ENCODE peak calls at places on chromosomes 6 and 20, in seven cellular contexts. L, W, R, D, O, E and H are unnamed samples.

GRCh38 chr6:111478064-111478476 is 4.9 kb downstream of the REV3L start:
- DNase-seq in L (no peak), W (no peak), R (peak), D (no peak), O (no peak), E (no peak), H (no peak)

GRCh38 chr20:4724459-4725262 is 3.0 kb downstream of the PRND start:
- DNase-seq in L (no peak), W (no peak), R (no peak), D (no peak), O (no peak), E (no peak), H (no peak)

GRCh38 chr20:62025832-62026563 is 39.7 kb downstream of the TAF4 start:
- DNase-seq in L (peak), W (no peak), R (peak), D (no peak), O (no peak), E (peak), H (no peak)

GRCh38 chr20:62978559-62978938 is 26.0 kb downstream of the SLC17A9 start:
- DNase-seq in L (no peak), W (no peak), R (no peak), D (no peak), O (no peak), E (no peak), H (no peak)

GRCh38 chr6:26445934-26446667 is 5.8 kb downstream of the BTN3A3 start:
- DNase-seq in L (no peak), W (no peak), R (no peak), D (peak), O (peak), E (no peak), H (peak)

GRCh38 chr6:114785235-114786127 is 442.7 kb upstream of the HS3ST5 start:
- DNase-seq in L (no peak), W (no peak), R (no peak), D (no peak), O (no peak), E (peak), H (no peak)

GRCh38 chr6:53837875-53838806 is 43.3 kb downstream of the LRRC1 start:
- DNase-seq in L (no peak), W (no peak), R (no peak), D (no peak), O (no peak), E (no peak), H (no peak)

GRCh38 chr6:104186836-104187235 is 672.9 kb downstream of the HACE1 start:
- DNase-seq in L (no peak), W (no peak), R (no peak), D (no peak), O (no peak), E (no peak), H (no peak)

GRCh38 chr20:11995750-11996567 is 78.3 kb downstream of the BTBD3 start:
- DNase-seq in L (no peak), W (no peak), R (no peak), D (no peak), O (no peak), E (no peak), H (no peak)

GRCh38 chr6:26295691-26296555 is 69.1 kb upstream of the BTN3A2 start:
- DNase-seq in L (no peak), W (peak), R (peak), D (no peak), O (no peak), E (peak), H (no peak)

GRCh38 chr20:37543828-37544227 is 16.2 kb upstream of the BLCAP start:
- DNase-seq in L (no peak), W (peak), R (peak), D (no peak), O (no peak), E (peak), H (no peak)

GRCh38 chr6:47241742-47242482 is 67.8 kb downstream of the TNFRSF21 start:
- DNase-seq in L (no peak), W (no peak), R (peak), D (no peak), O (no peak), E (no peak), H (peak)

GRCh38 chr6:149508485-149508884 is 23.7 kb upstream of the ZC3H12D start:
- DNase-seq in L (no peak), W (no peak), R (no peak), D (no peak), O (no peak), E (no peak), H (no peak)

GRCh38 chr20:49517509-49518100 is 35.1 kb upstream of the KCNB1 start:
- DNase-seq in L (no peak), W (peak), R (peak), D (no peak), O (no peak), E (no peak), H (no peak)

GRCh38 chr6:12160350-12160749 is 129.8 kb upstream of the EDN1 start:
- DNase-seq in L (no peak), W (no peak), R (peak), D (no peak), O (no peak), E (peak), H (no peak)

GRCh38 chr6:71258078-71258866 is 30.3 kb upstream of the OGFRL1 start:
- DNase-seq in L (no peak), W (no peak), R (peak), D (no peak), O (no peak), E (no peak), H (no peak)

GRCh38 chr6:45728674-45729073 is 287.0 kb downstream of the CLIC5 start:
- DNase-seq in L (no peak), W (no peak), R (peak), D (no peak), O (no peak), E (peak), H (no peak)

GRCh38 chr6:108174371-108175175 is 8.8 kb downstream of the NR2E1 start:
- DNase-seq in L (peak), W (no peak), R (peak), D (no peak), O (no peak), E (no peak), H (no peak)

GRCh38 chr6:154872605-154873004 is 122.5 kb upstream of the TIAM2 start:
- DNase-seq in L (no peak), W (no peak), R (no peak), D (no peak), O (no peak), E (no peak), H (no peak)

GRCh38 chr6:29793036-29793356 is 34.6 kb upstream of the HLA-G start:
- DNase-seq in L (no peak), W (no peak), R (no peak), D (no peak), O (no peak), E (no peak), H (no peak)

GRCh38 chr6:20705741-20706140 is 171.5 kb downstream of the CDKAL1 start:
- DNase-seq in L (no peak), W (no peak), R (no peak), D (no peak), O (no peak), E (no peak), H (peak)

GRCh38 chr6:34146021-34146782 is at the start of gene GRM4:
- DNase-seq in L (no peak), W (peak), R (no peak), D (no peak), O (no peak), E (no peak), H (no peak)

GRCh38 chr6:101462576-101462975 is 69.1 kb downstream of the GRIK2 start:
- DNase-seq in L (peak), W (no peak), R (peak), D (no peak), O (no peak), E (peak), H (no peak)

GRCh38 chr20:19737025-19737424 is 21.0 kb upstream of the RIN2 start:
- DNase-seq in L (no peak), W (no peak), R (peak), D (no peak), O (peak), E (peak), H (peak)

GRCh38 chr6:127992144-127992543 is 91.3 kb upstream of the THEMIS start:
- DNase-seq in L (no peak), W (no peak), R (no peak), D (no peak), O (no peak), E (no peak), H (no peak)

GRCh38 chr6:127999032-127999431 is 98.2 kb upstream of the THEMIS start:
- DNase-seq in L (no peak), W (no peak), R (no peak), D (no peak), O (no peak), E (no peak), H (no peak)

GRCh38 chr6:128000363-128000762 is 99.5 kb upstream of the THEMIS start:
- DNase-seq in L (no peak), W (no peak), R (no peak), D (no peak), O (no peak), E (no peak), H (no peak)

GRCh38 chr6:127997472-127998164 is 96.8 kb upstream of the THEMIS start:
- DNase-seq in L (no peak), W (no peak), R (no peak), D (no peak), O (no peak), E (no peak), H (no peak)
- H3K4me3 ChIP-seq in L (no peak), W (no peak), R (no peak), D (no peak), O (no peak), E (no peak), H (no peak)

GRCh38 chr6:3455121-3455489 is 1.7 kb downstream of the SLC22A23 start:
- DNase-seq in L (no peak), W (no peak), R (peak), D (peak), O (no peak), E (no peak), H (no peak)
- H3K4me3 ChIP-seq in L (no peak), W (peak), R (peak), D (no peak), O (no peak), E (peak), H (no peak)

GRCh38 chr20:50814438-50815161 is 19.7 kb downstream of the BCAS4 start:
- DNase-seq in L (no peak), W (no peak), R (no peak), D (no peak), O (no peak), E (no peak), H (no peak)

GRCh38 chr20:50810063-50810462 is 15.2 kb downstream of the BCAS4 start:
- DNase-seq in L (no peak), W (no peak), R (peak), D (no peak), O (no peak), E (no peak), H (peak)

GRCh38 chr20:50813101-50813643 is 18.3 kb downstream of the BCAS4 start:
- DNase-seq in L (no peak), W (no peak), R (no peak), D (no peak), O (no peak), E (no peak), H (peak)

GRCh38 chr20:50813801-50814200 is 18.9 kb downstream of the BCAS4 start:
- DNase-seq in L (no peak), W (no peak), R (no peak), D (no peak), O (no peak), E (no peak), H (no peak)

DNA sequence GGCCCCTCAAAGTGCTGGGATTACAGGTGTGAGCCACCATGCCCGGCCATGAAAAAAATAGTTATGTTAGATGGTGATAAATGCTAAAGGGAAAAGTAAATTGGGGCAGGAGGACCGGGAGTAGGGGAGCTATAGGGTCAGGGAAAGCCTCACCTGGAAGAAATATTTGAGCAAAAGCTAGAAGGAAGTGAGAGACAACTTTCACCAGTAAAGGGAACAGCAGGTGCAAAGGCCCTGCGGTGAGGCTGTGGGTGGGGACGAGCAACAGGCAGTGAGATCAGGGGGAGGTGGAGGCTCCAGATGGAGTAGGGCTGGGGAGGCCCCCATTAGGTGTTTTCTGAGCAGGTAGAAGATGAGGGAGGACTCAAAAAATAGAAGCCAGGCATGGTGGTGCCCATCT is 16.0 kb downstream of the BCAS4 start:
- DNase-seq in L (no peak), W (no peak), R (no peak), D (peak), O (peak), E (no peak), H (peak)
- H3K4me3 ChIP-seq in L (no peak), W (no peak), R (no peak), D (no peak), O (peak), E (no peak), H (peak)

GRCh38 chr6:1553562-1554088 is 56.1 kb upstream of the FOXC1 start:
- DNase-seq in L (no peak), W (no peak), R (peak), D (no peak), O (no peak), E (peak), H (no peak)
- H3K4me3 ChIP-seq in L (peak), W (no peak), R (peak), D (no peak), O (no peak), E (peak), H (no peak)

GRCh38 chr6:13711384-13711725 is 280 bp downstream of the RANBP9 start:
- DNase-seq in L (no peak), W (no peak), R (no peak), D (no peak), O (no peak), E (no peak), H (peak)
- H3K4me3 ChIP-seq in L (peak), W (peak), R (peak), D (peak), O (peak), E (peak), H (peak)

GRCh38 chr6:110415297-110415916 is at the start of gene DDO:
- DNase-seq in L (no peak), W (no peak), R (peak), D (no peak), O (no peak), E (no peak), H (peak)
- H3K4me3 ChIP-seq in L (no peak), W (no peak), R (no peak), D (peak), O (no peak), E (no peak), H (no peak)

DNA sequence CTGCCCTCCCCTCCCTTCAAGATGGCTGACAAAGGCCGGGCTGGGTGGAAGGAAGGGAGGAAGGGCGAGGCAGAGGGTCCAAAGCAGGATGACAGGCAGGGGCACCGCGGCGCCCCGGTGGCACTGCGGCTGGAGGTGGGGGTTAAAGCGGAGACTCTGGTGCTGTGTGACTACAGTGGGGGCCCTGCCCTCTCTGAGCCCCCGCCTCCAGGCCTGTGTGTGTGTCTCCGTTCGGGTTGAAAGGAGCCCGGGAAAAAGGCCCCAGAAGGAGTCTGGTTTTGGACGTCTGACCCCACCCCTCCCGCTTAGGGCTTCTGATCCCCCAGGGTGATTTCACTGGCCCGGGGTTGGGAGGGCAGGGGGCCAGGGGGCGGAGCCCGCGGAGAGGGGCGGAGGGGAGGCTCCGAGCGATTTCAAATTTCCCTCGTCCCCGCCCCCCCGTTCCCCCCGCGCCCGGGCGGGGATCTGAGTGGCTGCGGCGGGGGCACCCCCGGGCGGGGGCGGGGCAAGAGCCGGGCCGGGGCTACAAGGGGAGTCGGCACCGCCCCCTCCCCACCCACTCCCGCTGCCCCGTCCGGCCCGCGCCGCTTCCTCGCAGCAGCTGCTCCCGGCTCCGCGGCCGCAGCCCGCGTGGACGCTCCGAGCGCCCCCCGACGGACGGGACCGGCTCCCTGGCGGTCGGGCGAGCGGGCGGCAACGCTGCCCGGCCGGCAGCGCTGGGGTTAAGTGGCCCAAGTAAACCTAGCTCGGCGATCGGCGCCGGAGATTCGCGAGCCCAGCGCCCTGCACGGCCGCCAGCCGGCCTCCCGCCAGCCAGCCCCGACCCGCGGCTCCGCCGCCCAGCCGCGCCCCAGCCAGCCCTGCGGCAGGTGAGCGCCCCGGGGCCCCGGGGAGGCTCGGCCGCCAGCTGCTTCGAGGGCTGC is at the start of gene DNMT3B:
- DNase-seq in L (no peak), W (peak), R (peak), D (peak), O (no peak), E (peak), H (peak)
- H3K4me3 ChIP-seq in L (peak), W (peak), R (peak), D (peak), O (peak), E (peak), H (peak)

GRCh38 chr20:20892328-20892727 is 179.9 kb upstream of the RALGAPA2 start:
- DNase-seq in L (no peak), W (no peak), R (no peak), D (no peak), O (no peak), E (no peak), H (no peak)
- H3K4me3 ChIP-seq in L (no peak), W (no peak), R (no peak), D (no peak), O (no peak), E (no peak), H (no peak)

DNA sequence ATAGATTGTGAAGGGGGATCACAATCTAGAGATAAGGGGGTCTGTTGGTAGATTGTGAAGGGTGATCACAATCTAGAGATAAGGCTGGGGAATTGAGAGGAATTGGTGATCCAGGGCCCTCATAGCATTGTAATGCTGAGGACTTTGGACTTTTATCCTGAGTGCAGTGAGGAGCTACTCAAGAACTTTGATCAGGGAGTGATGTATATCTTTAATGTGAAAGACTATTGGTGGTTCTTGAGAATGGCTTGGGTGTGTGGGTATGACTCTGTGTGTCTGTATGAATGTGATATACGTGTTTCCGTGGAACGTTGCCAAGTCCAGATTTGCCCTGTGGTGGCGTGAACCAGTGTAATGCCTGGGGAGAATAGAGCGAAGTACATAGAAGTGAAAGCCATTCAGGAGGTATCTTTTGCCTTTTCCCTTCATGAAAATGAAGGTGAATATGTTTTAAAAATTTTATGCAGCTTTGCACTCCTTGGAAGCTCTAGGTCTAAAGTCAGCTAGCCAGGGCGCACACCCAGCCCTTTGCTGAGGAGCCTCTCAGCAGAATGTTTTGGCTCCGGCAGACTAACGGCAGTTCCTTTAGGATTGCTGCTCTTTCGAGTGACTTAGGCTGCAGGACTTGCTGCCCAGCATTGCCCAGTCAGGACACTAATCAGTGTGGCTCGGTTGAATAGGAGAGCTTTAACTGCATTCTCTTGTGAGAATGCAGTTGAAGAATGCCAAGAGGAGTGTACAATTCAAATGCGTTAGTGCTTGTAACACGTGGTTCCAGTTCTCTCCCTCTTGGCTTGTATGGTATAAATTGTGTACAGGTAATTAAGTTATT is 3.5 kb downstream of the ZFAND3 start:
- DNase-seq in L (no peak), W (no peak), R (peak), D (no peak), O (no peak), E (no peak), H (no peak)
- H3K4me3 ChIP-seq in L (no peak), W (no peak), R (peak), D (no peak), O (no peak), E (peak), H (no peak)